ENCODE peak calls at places on chromosomes 11 and 22, in eight cellular contexts. X is stimulated activated CD8-positive, alpha-beta memory T cell treated with anti-CD3 and anti-CD28 coated beads, Interleukin-4, amount 100 ng/mL, for 4 hours; E is GM10248; I is T-cell; L is lung; M is astrocyte of the spinal cord; P is NCI-H1092 treated with DMSO at 0.1 percent for 48 hours; Q is hypothalamus. D is an unnamed sample.
A peak's percentile ranks its signal among the peaks of the same experiment; 100 is the strongest.

GRCh38 chr22:40666151-40666848 is 13.0 kb upstream of the MCHR1 start:
- DNase-seq in X (no peak), E (no peak), I (no peak), L (no peak), M (no peak), P (no peak), Q (peak; percentile 34), D (no peak)

GRCh38 chr22:42154731-42155543 is 24.3 kb upstream of the CYP2D6 start:
- DNase-seq in X (no peak), E (no peak), I (no peak), L (no peak), M (no peak), P (no peak), Q (no peak), D (no peak)

GRCh38 chr11:8371516-8371884 is 107.8 kb upstream of the LMO1 start:
- DNase-seq in X (no peak), E (no peak), I (no peak), L (no peak), M (no peak), P (no peak), Q (no peak), D (no peak)

GRCh38 chr11:117454564-117454917 is 126.9 kb downstream of the CEP164 start:
- DNase-seq in X (no peak), E (no peak), I (no peak), L (no peak), M (no peak), P (no peak), Q (no peak), D (no peak)

GRCh38 chr11:82326853-82327252 is 406.8 kb downstream of the FAM181B start:
- DNase-seq in X (no peak), E (no peak), I (no peak), L (no peak), M (no peak), P (no peak), Q (no peak), D (no peak)

GRCh38 chr11:58286249-58286648 is 18.2 kb upstream of the OR10W1 start:
- DNase-seq in X (no peak), E (peak; percentile 26), I (no peak), L (no peak), M (peak; percentile 27), P (peak; percentile 34), Q (no peak), D (peak; percentile 62)

GRCh38 chr11:14858404-14858803 is 33.6 kb downstream of the CYP2R1 start:
- DNase-seq in X (no peak), E (no peak), I (no peak), L (no peak), M (no peak), P (no peak), Q (no peak), D (no peak)

GRCh38 chr11:123072279-123072678 is 10.3 kb upstream of the HSPA8 start:
- DNase-seq in X (no peak), E (no peak), I (no peak), L (no peak), M (no peak), P (no peak), Q (no peak), D (no peak)

GRCh38 chr22:26615149-26615548 is 2.7 kb downstream of the CRYBB1 start:
- DNase-seq in X (no peak), E (peak; percentile 64), I (no peak), L (no peak), M (no peak), P (no peak), Q (no peak), D (no peak)

GRCh38 chr22:28479912-28480311 is 199.7 kb downstream of the TTC28 start:
- DNase-seq in X (no peak), E (no peak), I (no peak), L (no peak), M (no peak), P (no peak), Q (no peak), D (no peak)

GRCh38 chr11:27075192-27075591 is 34.6 kb downstream of the BBOX1 start:
- DNase-seq in X (no peak), E (no peak), I (no peak), L (no peak), M (peak; percentile 82), P (no peak), Q (no peak), D (no peak)